ENCODE peak calls at places on chromosomes 4 and X, in seven cellular contexts. One of them, this sample, is unnamed.

GRCh38 chr4:30754021-30754420 is 33.9 kb downstream of the PCDH7 start:
- DNase-seq in naive thymus-derived CD4-positive, alpha-beta T cell: no peak
- DNase-seq in M059J: peak
- DNase-seq in BE2C: no peak
- DNase-seq in fibroblast of lung: peak
- DNase-seq in T-cell: no peak
- DNase-seq in AG09309: no peak
- DNase-seq in this sample: no peak

GRCh38 chrX:139720979-139721378 is 13.0 kb upstream of the MCF2 start:
- DNase-seq in naive thymus-derived CD4-positive, alpha-beta T cell: no peak
- DNase-seq in BE2C: no peak
- DNase-seq in fibroblast of lung: no peak
- DNase-seq in T-cell: no peak
- DNase-seq in AG09309: no peak
- DNase-seq in M059J: no peak
- DNase-seq in this sample: no peak

GRCh38 chr4:168551211-168551610 is 54.4 kb downstream of the PALLD start:
- DNase-seq in M059J: peak
- DNase-seq in T-cell: no peak
- DNase-seq in fibroblast of lung: peak
- DNase-seq in naive thymus-derived CD4-positive, alpha-beta T cell: no peak
- DNase-seq in BE2C: no peak
- DNase-seq in AG09309: peak
- DNase-seq in this sample: peak

GRCh38 chr4:46909078-46909477 is at the start of gene COX7B2:
- DNase-seq in fibroblast of lung: no peak
- DNase-seq in M059J: no peak
- DNase-seq in BE2C: no peak
- DNase-seq in T-cell: no peak
- DNase-seq in AG09309: no peak
- DNase-seq in naive thymus-derived CD4-positive, alpha-beta T cell: no peak
- DNase-seq in this sample: no peak

GRCh38 chr4:96164814-96165351 is 325.0 kb downstream of the PDHA2 start:
- DNase-seq in fibroblast of lung: peak
- DNase-seq in naive thymus-derived CD4-positive, alpha-beta T cell: no peak
- DNase-seq in AG09309: peak
- DNase-seq in M059J: peak
- DNase-seq in T-cell: no peak
- DNase-seq in BE2C: no peak
- DNase-seq in this sample: no peak

GRCh38 chr4:82650868-82651267 is 89.1 kb upstream of the TMEM150C start:
- DNase-seq in T-cell: no peak
- DNase-seq in fibroblast of lung: no peak
- DNase-seq in AG09309: no peak
- DNase-seq in naive thymus-derived CD4-positive, alpha-beta T cell: no peak
- DNase-seq in BE2C: no peak
- DNase-seq in M059J: no peak
- DNase-seq in this sample: no peak

GRCh38 chrX:80648023-80648422 is 161.7 kb downstream of the BRWD3 start:
- DNase-seq in M059J: peak
- DNase-seq in AG09309: no peak
- DNase-seq in T-cell: no peak
- DNase-seq in fibroblast of lung: peak
- DNase-seq in BE2C: no peak
- DNase-seq in naive thymus-derived CD4-positive, alpha-beta T cell: no peak
- DNase-seq in this sample: no peak

GRCh38 chr4:149047368-149047767 is 605.2 kb upstream of the NR3C2 start:
- DNase-seq in AG09309: no peak
- DNase-seq in naive thymus-derived CD4-positive, alpha-beta T cell: no peak
- DNase-seq in BE2C: no peak
- DNase-seq in M059J: no peak
- DNase-seq in fibroblast of lung: no peak
- DNase-seq in T-cell: no peak
- DNase-seq in this sample: no peak

GRCh38 chrX:93695981-93696380 is 22.0 kb downstream of the FAM133A start:
- DNase-seq in fibroblast of lung: no peak
- DNase-seq in BE2C: no peak
- DNase-seq in AG09309: no peak
- DNase-seq in M059J: peak
- DNase-seq in T-cell: no peak
- DNase-seq in naive thymus-derived CD4-positive, alpha-beta T cell: no peak
- DNase-seq in this sample: no peak